ENCODE peak calls at places on chromosome 9, in four cellular contexts. M is kidney epithelial cell, Q is spleen, N is H9. O is an unnamed sample.

GRCh38 chr9:99633260-99633659 is 188.4 kb upstream of the NR4A3 start:
- DNase-seq in Q (no peak), N (no peak), M (no peak), O (no peak)

GRCh38 chr9:6833518-6834192 is 75.9 kb downstream of the KDM4C start:
- DNase-seq in N (no peak), Q (no peak), M (no peak), O (no peak)

GRCh38 chr9:116288658-116289057 is 135.1 kb downstream of the PAPPA start:
- DNase-seq in N (no peak), Q (no peak), M (peak; percentile 66), O (no peak)

GRCh38 chr9:137357166-137357565 is 55.1 kb upstream of the NRARP start:
- DNase-seq in N (no peak), Q (no peak), M (no peak), O (no peak)

GRCh38 chr9:30846644-30847043 is 1537.8 kb upstream of the ACO1 start:
- DNase-seq in Q (no peak), N (no peak), M (no peak), O (no peak)

GRCh38 chr9:136484153-136485048 is 1.6 kb upstream of the SEC16A start:
- DNase-seq in M (no peak), N (no peak), Q (peak; percentile 93), O (no peak)

GRCh38 chr9:27310582-27310981 is 13.6 kb upstream of the EQTN start:
- DNase-seq in N (no peak), M (no peak), Q (no peak), O (no peak)

GRCh38 chr9:2060425-2060824 is 45.3 kb downstream of the SMARCA2 start:
- DNase-seq in Q (no peak), N (no peak), M (no peak), O (no peak)

GRCh38 chr9:91180930-91181268 is 180.8 kb downstream of the AUH start:
- DNase-seq in Q (no peak), M (no peak), N (no peak), O (no peak)

GRCh38 chr9:121074370-121075250 is at the start of gene CNTRL:
- DNase-seq in N (peak; percentile 87), M (peak; percentile 54), Q (peak; percentile 96), O (peak; percentile 97)

GRCh38 chr9:7374966-7375650 is 424.5 kb downstream of the DMAC1 start:
- DNase-seq in Q (no peak), N (no peak), M (no peak), O (no peak)

GRCh38 chr9:135611142-135611874 is 28.0 kb downstream of the GLT6D1 start:
- DNase-seq in M (no peak), Q (no peak), N (peak; percentile 10), O (no peak)

GRCh38 chr9:127194881-127195713 is 69.5 kb upstream of the GARNL3 start:
- DNase-seq in Q (peak; percentile 56), N (peak; percentile 63), M (peak; percentile 44), O (no peak)

GRCh38 chr9:133708770-133709611 is 29.2 kb downstream of the SARDH start:
- DNase-seq in N (no peak), Q (peak; percentile 76), M (peak; percentile 28), O (peak; percentile 94)
- TF ChIP-seq CTCF in N (no peak), Q (no peak), M (peak; percentile 28), O (peak; percentile 49)

DNA sequence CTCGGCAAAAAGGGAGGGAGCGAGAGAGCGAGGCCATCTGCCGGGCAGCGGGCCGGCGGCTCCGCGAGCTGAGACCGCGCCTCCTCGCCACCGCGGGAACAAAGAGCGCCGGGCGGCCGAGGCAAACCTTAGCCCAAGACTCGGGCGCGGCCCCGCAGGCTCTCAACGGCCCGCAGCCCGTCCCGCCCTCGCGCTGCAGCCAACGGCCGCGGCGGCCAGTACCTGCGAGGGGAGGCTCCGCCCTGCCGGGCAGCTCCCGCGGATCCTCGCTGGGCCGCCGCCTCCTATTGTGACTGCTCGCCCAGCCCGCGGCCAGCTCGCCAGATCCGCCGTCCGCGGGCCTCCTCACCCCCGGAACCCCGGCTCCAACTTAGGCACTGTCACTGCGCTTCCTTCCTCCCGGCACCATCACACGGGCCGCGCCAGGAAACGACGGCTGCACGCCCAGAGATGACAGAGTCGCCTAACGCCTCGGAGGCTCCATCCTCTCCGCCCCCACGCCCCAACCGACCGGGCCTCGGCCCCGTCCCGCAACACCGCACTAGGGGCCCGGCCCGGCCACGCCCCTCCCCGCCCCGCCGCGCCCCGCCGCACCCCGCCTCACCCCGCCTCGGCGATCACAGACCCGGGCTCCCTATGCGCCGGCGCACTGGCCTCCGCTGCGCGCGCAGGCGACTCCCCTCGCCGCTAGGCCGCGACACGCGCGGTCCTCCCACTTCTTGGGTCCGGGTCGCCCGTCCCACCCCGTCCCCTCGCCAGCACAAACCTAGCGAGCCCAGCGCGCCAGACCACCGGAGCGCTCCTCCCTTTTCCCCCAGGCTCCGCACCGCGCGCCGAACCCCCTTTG is 486 bp upstream of the RNF38 start:
- DNase-seq in Q (peak; percentile 97), N (peak; percentile 84), M (no peak), O (peak; percentile 90)
- TF ChIP-seq CTCF in Q (no peak), N (peak; percentile 12), M (no peak), O (no peak)

GRCh38 chr9:124790301-124790700 is 13.4 kb downstream of the OLFML2A start:
- DNase-seq in Q (peak; percentile 13), M (no peak), N (no peak), O (no peak)

GRCh38 chr9:124794902-124795491 is 18.1 kb downstream of the OLFML2A start:
- DNase-seq in M (no peak), Q (no peak), N (no peak), O (peak; percentile 89)

GRCh38 chr9:124791106-124791505 is 14.2 kb downstream of the OLFML2A start:
- DNase-seq in M (no peak), Q (peak; percentile 33), N (no peak), O (no peak)

GRCh38 chr9:124792976-124793594 is 16.2 kb downstream of the OLFML2A start:
- DNase-seq in Q (no peak), M (peak; percentile 48), N (no peak), O (peak; percentile 53)

DNA sequence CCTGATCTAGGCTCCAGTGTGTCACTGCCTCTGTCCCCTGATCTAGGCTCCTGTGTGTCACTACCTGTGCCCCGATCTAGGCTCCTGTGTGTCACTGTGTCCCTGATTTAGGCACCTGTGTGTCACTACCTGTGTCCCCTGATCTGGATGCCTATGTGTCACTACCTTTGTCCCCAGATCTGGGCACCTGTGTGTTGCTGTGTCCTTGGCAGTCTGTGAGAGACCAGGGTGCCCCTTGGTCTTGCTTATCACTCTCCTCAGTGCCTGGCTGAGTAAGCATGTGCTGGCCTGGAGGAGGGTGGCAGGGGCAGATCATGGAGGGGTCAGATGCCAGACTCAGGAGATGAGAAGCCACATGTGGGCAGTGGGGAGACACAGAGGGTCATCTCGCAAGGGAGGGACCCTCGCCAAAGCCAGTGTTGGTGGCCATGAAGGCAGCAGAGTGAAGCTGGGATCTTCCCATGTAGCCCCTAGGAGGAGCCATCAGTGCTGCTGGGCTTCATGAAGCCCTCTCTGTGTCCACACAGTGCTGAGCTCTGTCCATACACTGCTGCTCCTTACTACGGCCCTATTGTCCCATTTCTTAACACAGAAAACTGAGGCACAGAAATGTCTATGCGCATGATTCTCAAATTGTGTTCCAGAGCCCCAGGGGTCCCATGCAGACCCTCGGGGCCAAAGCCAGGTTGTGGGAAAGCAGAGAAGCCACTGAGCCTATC is 15.5 kb downstream of the OLFML2A start:
- DNase-seq in Q (peak; percentile 38), N (no peak), M (no peak), O (no peak)
- TF ChIP-seq CTCF in Q (no peak), N (no peak), M (no peak), O (peak; percentile 31)

DNA sequence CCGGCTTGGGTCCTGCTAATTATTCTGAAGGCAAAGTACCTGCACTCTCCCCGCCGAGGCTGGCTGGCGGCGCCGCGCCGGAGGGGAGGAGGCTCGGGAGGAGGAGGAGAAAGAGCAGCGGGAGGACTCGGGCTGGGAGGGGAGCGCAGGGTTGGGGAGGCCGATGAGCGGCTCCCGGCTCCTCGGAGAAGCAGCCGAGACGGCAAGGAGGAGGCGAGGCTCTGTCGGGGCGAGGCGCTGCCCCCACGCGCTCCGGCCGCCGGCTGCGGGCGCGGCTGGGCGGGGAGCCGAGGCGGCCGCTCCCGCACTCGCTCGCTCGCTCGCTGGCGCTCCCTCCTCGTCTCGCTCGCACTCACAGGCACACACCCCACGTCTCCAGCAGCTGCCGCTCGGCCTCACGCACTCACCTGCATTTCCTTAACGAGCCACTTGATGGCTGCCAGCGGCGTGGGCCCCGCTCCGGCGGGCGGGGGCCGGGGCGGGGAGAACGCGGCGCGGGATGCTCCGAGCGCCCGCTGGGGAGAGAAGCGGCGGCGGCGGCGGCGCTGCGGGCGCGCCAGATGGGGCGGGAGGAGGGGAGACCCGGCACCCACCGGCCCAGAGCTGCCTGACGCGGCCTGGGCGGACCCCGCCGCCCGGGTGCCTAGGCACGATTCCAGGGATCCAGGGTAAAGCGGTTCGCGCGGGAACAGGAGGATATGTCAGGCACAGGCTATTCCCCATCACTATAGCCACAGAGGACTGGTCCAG is at the start of gene PTPRD:
- DNase-seq in M (peak; percentile 2), Q (peak; percentile 68), N (peak; percentile 71), O (peak; percentile 87)
- TF ChIP-seq CTCF in M (no peak), Q (no peak), N (peak; percentile 55), O (peak; percentile 56)